ENCODE peak calls at places on chromosomes 2 and 18, in six cellular contexts. X, V, R, Y, B and M are unnamed samples.

GRCh38 chr18:42306208-42306980 is 351.4 kb downstream of the PIK3C3 start:
- DNase-seq in X (no peak), V (no peak), R (no peak), Y (no peak), B (no peak), M (no peak)

GRCh38 chr2:38158361-38159128 is 82.6 kb upstream of the CYP1B1 start:
- DNase-seq in X (no peak), V (no peak), R (no peak), Y (peak; percentile 53), B (no peak), M (no peak)

GRCh38 chr18:62183578-62184195 is 3.2 kb downstream of the PIGN start:
- DNase-seq in X (no peak), V (no peak), R (peak; percentile 60), Y (peak; percentile 68), B (no peak), M (no peak)

GRCh38 chr18:29004921-29005320 is 828.0 kb upstream of the CDH2 start:
- DNase-seq in X (no peak), V (no peak), R (peak; percentile 16), Y (no peak), B (no peak), M (no peak)

GRCh38 chr2:238285653-238286082 is 2.7 kb downstream of the PER2 start:
- DNase-seq in X (peak; percentile 91), V (peak; percentile 67), R (peak; percentile 65), Y (peak; percentile 94), B (no peak), M (peak; percentile 75)

GRCh38 chr2:20611077-20611843 is 39.6 kb downstream of the HS1BP3 start:
- DNase-seq in X (peak; percentile 71), V (no peak), R (no peak), Y (peak; percentile 97), B (no peak), M (peak; percentile 72)

GRCh38 chr2:18719978-18720775 is 130.8 kb upstream of the NT5C1B start:
- DNase-seq in X (no peak), V (no peak), R (no peak), Y (peak; percentile 58), B (no peak), M (no peak)

GRCh38 chr2:121532347-121532766 is 1.7 kb downstream of the RNU4ATAC start:
- DNase-seq in X (no peak), V (no peak), R (no peak), Y (peak; percentile 89), B (peak; percentile 31), M (no peak)

GRCh38 chr2:218999881-219000568 is 6.8 kb upstream of the CRYBA2 start:
- DNase-seq in X (no peak), V (no peak), R (peak; percentile 49), Y (no peak), B (no peak), M (no peak)

GRCh38 chr2:109069430-109070194 is 59.4 kb upstream of the SH3RF3 start:
- DNase-seq in X (peak; percentile 52), V (no peak), R (peak; percentile 45), Y (no peak), B (no peak), M (peak; percentile 73)

GRCh38 chr2:238141541-238142318 is 3.3 kb downstream of the KLHL30 start:
- DNase-seq in X (peak; percentile 87), V (peak; percentile 77), R (no peak), Y (no peak), B (peak; percentile 67), M (no peak)

GRCh38 chr2:233353101-233353768 is 1.1 kb upstream of the DGKD start:
- DNase-seq in X (peak; percentile 39), V (no peak), R (no peak), Y (no peak), B (no peak), M (no peak)
- H3K4me3 ChIP-seq in X (peak overlapping the region; percentile 67), V (no peak overlapping the region), R (peak overlapping the region; percentile 54), Y (no peak overlapping the region), B (no peak overlapping the region), M (no peak overlapping the region)

DNA sequence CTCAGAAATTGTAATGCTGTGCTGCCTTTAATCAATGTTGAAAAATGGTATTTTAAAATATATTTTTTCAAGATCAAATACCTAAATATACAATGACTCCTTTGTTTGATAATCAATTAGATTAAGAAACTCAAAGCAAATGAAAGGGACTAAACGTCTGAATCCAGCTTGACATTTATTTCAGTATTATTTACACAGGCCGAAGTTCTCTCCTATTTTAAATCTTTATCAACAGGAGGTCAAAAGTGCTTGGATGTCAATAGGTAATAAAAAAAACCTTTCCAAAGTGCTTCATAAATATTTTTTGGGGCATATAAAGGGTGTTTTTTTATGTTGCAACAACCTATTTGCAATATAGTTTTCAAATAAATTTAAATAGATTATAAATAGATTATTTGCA is 1201.7 kb upstream of the SLC39A10 start:
- DNase-seq in X (no peak), V (no peak), R (no peak), Y (no peak), B (no peak), M (no peak)
- TF ChIP-seq CTCF in X (no peak), V (no peak), R (no peak), Y (no peak), B (no peak), M (no peak)

GRCh38 chr2:16257725-16258028 is 317.3 kb downstream of the MYCN start:
- DNase-seq in X (no peak), V (no peak), R (no peak), Y (no peak), B (no peak), M (no peak)
- H3K27ac ChIP-seq in X (no peak overlapping the region), V (no peak overlapping the region), R (no peak overlapping the region), Y (no peak overlapping the region), B (no peak overlapping the region), M (no peak overlapping the region)

GRCh38 chr18:8496186-8496585 is 113.1 kb upstream of the RAB12 start:
- DNase-seq in X (no peak), V (no peak), R (peak; percentile 17), Y (peak; percentile 28), B (no peak), M (no peak)
- H3K4me3 ChIP-seq in X (no peak overlapping the region), V (no peak overlapping the region), R (no peak overlapping the region), Y (no peak overlapping the region), B (no peak overlapping the region), M (no peak overlapping the region)

GRCh38 chr2:119008108-119008507 is 66.1 kb downstream of the MARCO start:
- DNase-seq in X (no peak), V (no peak), R (no peak), Y (no peak), B (peak; percentile 44), M (no peak)
- TF ChIP-seq CTCF in X (no peak), V (no peak), R (no peak), Y (no peak), B (peak; percentile 11), M (no peak)

GRCh38 chr2:9738718-9739496 is 104.4 kb upstream of the TAF1B start:
- DNase-seq in X (no peak), V (peak; percentile 62), R (no peak), Y (no peak), B (no peak), M (no peak)
- H3K27ac ChIP-seq in X (peak overlapping the region; percentile 0), V (peak overlapping the region; percentile 87), R (no peak overlapping the region), Y (no peak overlapping the region), B (no peak overlapping the region), M (peak overlapping the region; percentile 40)

DNA sequence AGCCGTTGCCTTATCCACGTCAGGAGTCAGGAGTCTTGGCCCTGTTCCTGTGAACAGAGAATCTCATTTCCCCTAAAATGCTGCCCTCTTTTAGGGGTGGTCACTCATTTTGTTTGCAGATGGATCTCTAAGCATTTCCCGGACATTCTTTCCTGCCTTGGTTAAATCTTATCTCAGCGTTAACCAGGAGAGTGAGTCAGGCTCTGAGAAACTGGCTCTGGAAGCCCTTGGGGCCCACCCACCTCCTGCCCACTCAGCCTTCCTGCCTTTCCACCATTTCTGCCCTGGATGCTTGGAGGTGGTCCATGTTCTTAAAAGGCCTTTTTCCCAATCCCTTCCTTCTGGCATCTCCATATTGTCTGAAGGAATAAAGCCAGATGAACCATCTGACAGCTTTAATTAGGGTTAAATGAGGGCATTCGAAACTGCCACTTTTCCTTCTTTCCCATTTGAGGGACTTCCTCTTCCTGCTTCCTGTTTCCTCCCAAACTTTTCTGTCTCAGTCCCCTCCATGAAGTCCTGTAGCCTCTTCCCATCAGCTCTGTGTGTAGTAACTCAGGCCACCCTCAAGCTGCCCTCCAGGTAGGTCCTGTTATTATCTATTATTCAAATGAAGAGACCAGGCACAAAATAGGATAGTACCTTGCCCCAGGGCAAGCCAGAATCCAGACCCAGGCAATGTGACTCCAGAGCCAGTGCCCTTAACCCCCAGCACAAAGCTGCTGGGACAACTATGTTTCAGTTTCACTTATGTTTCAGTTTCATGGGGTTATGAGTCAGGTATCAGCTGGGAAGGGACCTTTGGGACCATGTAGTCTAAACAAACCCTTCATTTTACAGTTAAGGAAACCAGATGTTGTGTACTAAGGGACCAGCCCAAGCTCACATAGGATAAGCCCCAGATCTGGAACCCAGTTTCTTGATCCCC is 9.7 kb downstream of the HK2 start:
- DNase-seq in X (no peak), V (no peak), R (no peak), Y (peak; percentile 92), B (no peak), M (peak; percentile 60)
- H3K4me3 ChIP-seq in X (no peak overlapping the region), V (no peak overlapping the region), R (no peak overlapping the region), Y (peak overlapping the region; percentile 4), B (no peak overlapping the region), M (no peak overlapping the region)

DNA sequence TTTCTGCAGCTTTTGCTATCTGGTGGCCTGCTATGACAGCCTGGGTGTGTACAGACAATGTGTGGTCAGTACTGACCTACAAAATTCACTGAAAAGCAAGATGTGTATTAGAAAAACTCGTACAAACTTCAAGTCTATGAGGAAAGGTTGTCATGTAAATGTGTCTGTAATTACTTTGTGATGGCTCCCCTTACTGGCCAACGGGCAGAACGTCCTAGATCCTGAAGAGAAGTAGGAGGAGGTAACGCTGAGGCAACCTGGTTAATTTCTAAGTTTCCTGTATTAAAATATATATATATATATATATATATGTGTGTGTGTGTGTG is 95.5 kb downstream of the GALNT3 start:
- DNase-seq in X (peak; percentile 41), V (no peak), R (peak; percentile 62), Y (peak; percentile 43), B (no peak), M (peak; percentile 56)
- TF ChIP-seq CTCF in X (no peak), V (no peak), R (peak; percentile 63), Y (peak; percentile 43), B (peak; percentile 18), M (peak; percentile 53)

GRCh38 chr2:196234672-196235071 is 63.3 kb upstream of the STK17B start:
- DNase-seq in X (no peak), V (no peak), R (no peak), Y (peak; percentile 76), B (peak; percentile 49), M (no peak)
- H3K27ac ChIP-seq in X (no peak overlapping the region), V (no peak overlapping the region), R (no peak overlapping the region), Y (no peak overlapping the region), B (peak overlapping the region; percentile 35), M (peak overlapping the region; percentile 41)